ENCODE peak calls at places on chromosomes 6 and 20, in eight cellular contexts. One of them, this sample, is unnamed.

GRCh38 chr20:34581341-34582189 is 23.0 kb downstream of the MAP1LC3A start:
- DNase-seq in stomach: no peak
- DNase-seq in heart left ventricle: no peak
- DNase-seq in ovary: no peak
- DNase-seq in tibial nerve: no peak
- DNase-seq in esophagus squamous epithelium: no peak
- DNase-seq in esophagus muscularis mucosa: peak; percentile 85
- DNase-seq in IMR-90: peak; percentile 70
- DNase-seq in this sample: no peak

GRCh38 chr6:51098801-51099200 is 280.1 kb downstream of the TFAP2B start:
- DNase-seq in tibial nerve: no peak
- DNase-seq in esophagus squamous epithelium: no peak
- DNase-seq in ovary: no peak
- DNase-seq in heart left ventricle: no peak
- DNase-seq in IMR-90: no peak
- DNase-seq in esophagus muscularis mucosa: no peak
- DNase-seq in stomach: no peak
- DNase-seq in this sample: no peak

GRCh38 chr6:136566007-136566487 is 15.8 kb upstream of the MAP7 start:
- DNase-seq in IMR-90: no peak
- DNase-seq in ovary: no peak
- DNase-seq in stomach: peak; percentile 50
- DNase-seq in esophagus squamous epithelium: no peak
- DNase-seq in tibial nerve: no peak
- DNase-seq in heart left ventricle: no peak
- DNase-seq in esophagus muscularis mucosa: no peak
- DNase-seq in this sample: no peak

GRCh38 chr6:134020968-134021367 is 31.5 kb downstream of the SLC2A12 start:
- DNase-seq in tibial nerve: no peak
- DNase-seq in stomach: no peak
- DNase-seq in ovary: no peak
- DNase-seq in esophagus muscularis mucosa: no peak
- DNase-seq in esophagus squamous epithelium: no peak
- DNase-seq in heart left ventricle: no peak
- DNase-seq in IMR-90: no peak
- DNase-seq in this sample: no peak

GRCh38 chr20:63127700-63128364 is 88.1 kb downstream of the YTHDF1 start:
- DNase-seq in ovary: no peak
- DNase-seq in tibial nerve: no peak
- DNase-seq in heart left ventricle: no peak
- DNase-seq in esophagus squamous epithelium: no peak
- DNase-seq in esophagus muscularis mucosa: no peak
- DNase-seq in IMR-90: no peak
- DNase-seq in stomach: no peak
- DNase-seq in this sample: no peak

GRCh38 chr6:56637640-56638039 is 5.0 kb downstream of the DST start:
- DNase-seq in ovary: no peak
- DNase-seq in stomach: no peak
- DNase-seq in heart left ventricle: no peak
- DNase-seq in IMR-90: peak; percentile 80
- DNase-seq in esophagus squamous epithelium: no peak
- DNase-seq in tibial nerve: no peak
- DNase-seq in esophagus muscularis mucosa: no peak
- DNase-seq in this sample: no peak

GRCh38 chr20:47117325-47117724 is 222.7 kb downstream of the EYA2 start:
- DNase-seq in esophagus muscularis mucosa: no peak
- DNase-seq in heart left ventricle: no peak
- DNase-seq in tibial nerve: no peak
- DNase-seq in IMR-90: no peak
- DNase-seq in stomach: no peak
- DNase-seq in esophagus squamous epithelium: no peak
- DNase-seq in ovary: no peak
- DNase-seq in this sample: no peak

GRCh38 chr6:95087394-95088097 is 489.8 kb upstream of the MANEA start:
- DNase-seq in esophagus squamous epithelium: no peak
- DNase-seq in stomach: no peak
- DNase-seq in esophagus muscularis mucosa: no peak
- DNase-seq in tibial nerve: no peak
- DNase-seq in IMR-90: peak; percentile 94
- DNase-seq in ovary: no peak
- DNase-seq in heart left ventricle: no peak
- DNase-seq in this sample: no peak

GRCh38 chr6:135329851-135330803 is 149.0 kb downstream of the MYB start:
- DNase-seq in IMR-90: no peak
- DNase-seq in stomach: no peak
- DNase-seq in esophagus squamous epithelium: no peak
- DNase-seq in esophagus muscularis mucosa: no peak
- DNase-seq in ovary: no peak
- DNase-seq in heart left ventricle: no peak
- DNase-seq in tibial nerve: no peak
- DNase-seq in this sample: no peak

GRCh38 chr6:69233195-69233524 is 563.6 kb downstream of the LMBRD1 start:
- DNase-seq in tibial nerve: no peak
- DNase-seq in esophagus squamous epithelium: no peak
- DNase-seq in ovary: no peak
- DNase-seq in heart left ventricle: no peak
- DNase-seq in IMR-90: no peak
- DNase-seq in esophagus muscularis mucosa: no peak
- DNase-seq in stomach: no peak
- DNase-seq in this sample: no peak

GRCh38 chr20:63795178-63795830 is 35.8 kb downstream of the ZBTB46 start:
- DNase-seq in ovary: no peak
- DNase-seq in esophagus muscularis mucosa: no peak
- DNase-seq in stomach: no peak
- DNase-seq in tibial nerve: no peak
- DNase-seq in heart left ventricle: no peak
- DNase-seq in IMR-90: no peak
- DNase-seq in esophagus squamous epithelium: no peak
- DNase-seq in this sample: no peak

GRCh38 chr20:6767536-6768227 is at the start of gene BMP2:
- DNase-seq in esophagus muscularis mucosa: no peak
- DNase-seq in heart left ventricle: peak; percentile 60
- DNase-seq in tibial nerve: peak; percentile 20
- DNase-seq in esophagus squamous epithelium: no peak
- DNase-seq in ovary: peak; percentile 21
- DNase-seq in stomach: peak; percentile 70
- DNase-seq in IMR-90: peak; percentile 50
- DNase-seq in this sample: no peak
- TF ChIP-seq POLR2A in esophagus muscularis mucosa: no peak
- TF ChIP-seq POLR2A in heart left ventricle: no peak
- TF ChIP-seq POLR2A in tibial nerve: peak; percentile 61
- TF ChIP-seq POLR2A in esophagus squamous epithelium: peak; percentile 36
- TF ChIP-seq POLR2A in ovary: no peak
- TF ChIP-seq POLR2A in stomach: no peak
- TF ChIP-seq POLR2A in IMR-90: no peak
- TF ChIP-seq POLR2A in this sample: peak; percentile 32

GRCh38 chr6:85483861-85484260 is 34.0 kb downstream of the NT5E start:
- DNase-seq in stomach: no peak
- DNase-seq in esophagus muscularis mucosa: no peak
- DNase-seq in esophagus squamous epithelium: no peak
- DNase-seq in IMR-90: no peak
- DNase-seq in ovary: no peak
- DNase-seq in heart left ventricle: no peak
- DNase-seq in tibial nerve: no peak
- DNase-seq in this sample: no peak
- H3K4me1 ChIP-seq in stomach: no peaks in the 10 kb centered on the region
- H3K4me1 ChIP-seq in esophagus muscularis mucosa: peaks cover 7% of the 10 kb centered on the region
- H3K4me1 ChIP-seq in esophagus squamous epithelium: peaks cover 8% of the 10 kb centered on the region
- H3K4me1 ChIP-seq in IMR-90: peaks cover 3% of the 10 kb centered on the region
- H3K4me1 ChIP-seq in ovary: peaks cover 2% of the 10 kb centered on the region
- H3K4me1 ChIP-seq in heart left ventricle: peaks cover 5% of the 10 kb centered on the region
- H3K4me1 ChIP-seq in tibial nerve: peaks cover 8% of the 10 kb centered on the region
- H3K4me1 ChIP-seq in this sample: peaks cover 7% of the 10 kb centered on the region

GRCh38 chr20:48880936-48881657 is 40.4 kb upstream of the ARFGEF2 start:
- DNase-seq in heart left ventricle: no peak
- DNase-seq in esophagus squamous epithelium: no peak
- DNase-seq in ovary: no peak
- DNase-seq in IMR-90: no peak
- DNase-seq in esophagus muscularis mucosa: no peak
- DNase-seq in stomach: no peak
- DNase-seq in tibial nerve: no peak
- DNase-seq in this sample: no peak

GRCh38 chr20:48878849-48879248 is 42.7 kb upstream of the ARFGEF2 start:
- DNase-seq in ovary: no peak
- DNase-seq in esophagus squamous epithelium: no peak
- DNase-seq in IMR-90: no peak
- DNase-seq in esophagus muscularis mucosa: no peak
- DNase-seq in heart left ventricle: no peak
- DNase-seq in tibial nerve: no peak
- DNase-seq in stomach: no peak
- DNase-seq in this sample: no peak

GRCh38 chr20:48879609-48880008 is 41.9 kb upstream of the ARFGEF2 start:
- DNase-seq in esophagus squamous epithelium: no peak
- DNase-seq in esophagus muscularis mucosa: no peak
- DNase-seq in IMR-90: no peak
- DNase-seq in heart left ventricle: no peak
- DNase-seq in stomach: no peak
- DNase-seq in ovary: no peak
- DNase-seq in tibial nerve: no peak
- DNase-seq in this sample: no peak

GRCh38 chr20:48877299-48877698 is 44.2 kb upstream of the ARFGEF2 start:
- DNase-seq in ovary: no peak
- DNase-seq in esophagus squamous epithelium: no peak
- DNase-seq in heart left ventricle: no peak
- DNase-seq in tibial nerve: no peak
- DNase-seq in stomach: no peak
- DNase-seq in IMR-90: no peak
- DNase-seq in esophagus muscularis mucosa: no peak
- DNase-seq in this sample: no peak

DNA sequence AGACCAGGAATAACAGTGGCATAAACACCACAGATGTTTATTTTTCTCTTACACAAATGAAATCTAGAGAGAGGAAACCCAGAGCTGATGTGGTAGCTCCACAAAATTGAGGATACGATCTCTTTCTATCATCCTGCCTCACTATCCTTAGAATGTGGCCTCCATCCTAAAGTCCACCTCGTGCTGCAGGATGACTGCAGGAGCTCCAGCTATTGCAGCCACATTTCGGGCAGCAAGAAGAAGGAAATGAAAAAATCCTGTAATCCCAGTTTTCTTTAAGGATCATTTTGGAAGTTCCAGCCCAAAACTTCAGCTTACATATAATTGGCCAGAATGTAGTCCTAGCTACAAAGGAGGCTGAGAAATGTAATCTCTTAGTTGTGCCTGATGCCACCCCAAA is 41.2 kb upstream of the ARFGEF2 start:
- DNase-seq in esophagus squamous epithelium: no peak
- DNase-seq in stomach: no peak
- DNase-seq in IMR-90: no peak
- DNase-seq in tibial nerve: no peak
- DNase-seq in ovary: no peak
- DNase-seq in heart left ventricle: no peak
- DNase-seq in esophagus muscularis mucosa: no peak
- DNase-seq in this sample: no peak
- H3K27me3 ChIP-seq in esophagus squamous epithelium: no peaks in the 10 kb centered on the region
- H3K27me3 ChIP-seq in stomach: no peaks in the 10 kb centered on the region
- H3K27me3 ChIP-seq in IMR-90: peaks cover 6% of the 10 kb centered on the region
- H3K27me3 ChIP-seq in tibial nerve: no peaks in the 10 kb centered on the region
- H3K27me3 ChIP-seq in ovary: no peaks in the 10 kb centered on the region
- H3K27me3 ChIP-seq in heart left ventricle: no peaks in the 10 kb centered on the region
- H3K27me3 ChIP-seq in esophagus muscularis mucosa: no peaks in the 10 kb centered on the region
- H3K27me3 ChIP-seq in this sample: no peaks in the 10 kb centered on the region

DNA sequence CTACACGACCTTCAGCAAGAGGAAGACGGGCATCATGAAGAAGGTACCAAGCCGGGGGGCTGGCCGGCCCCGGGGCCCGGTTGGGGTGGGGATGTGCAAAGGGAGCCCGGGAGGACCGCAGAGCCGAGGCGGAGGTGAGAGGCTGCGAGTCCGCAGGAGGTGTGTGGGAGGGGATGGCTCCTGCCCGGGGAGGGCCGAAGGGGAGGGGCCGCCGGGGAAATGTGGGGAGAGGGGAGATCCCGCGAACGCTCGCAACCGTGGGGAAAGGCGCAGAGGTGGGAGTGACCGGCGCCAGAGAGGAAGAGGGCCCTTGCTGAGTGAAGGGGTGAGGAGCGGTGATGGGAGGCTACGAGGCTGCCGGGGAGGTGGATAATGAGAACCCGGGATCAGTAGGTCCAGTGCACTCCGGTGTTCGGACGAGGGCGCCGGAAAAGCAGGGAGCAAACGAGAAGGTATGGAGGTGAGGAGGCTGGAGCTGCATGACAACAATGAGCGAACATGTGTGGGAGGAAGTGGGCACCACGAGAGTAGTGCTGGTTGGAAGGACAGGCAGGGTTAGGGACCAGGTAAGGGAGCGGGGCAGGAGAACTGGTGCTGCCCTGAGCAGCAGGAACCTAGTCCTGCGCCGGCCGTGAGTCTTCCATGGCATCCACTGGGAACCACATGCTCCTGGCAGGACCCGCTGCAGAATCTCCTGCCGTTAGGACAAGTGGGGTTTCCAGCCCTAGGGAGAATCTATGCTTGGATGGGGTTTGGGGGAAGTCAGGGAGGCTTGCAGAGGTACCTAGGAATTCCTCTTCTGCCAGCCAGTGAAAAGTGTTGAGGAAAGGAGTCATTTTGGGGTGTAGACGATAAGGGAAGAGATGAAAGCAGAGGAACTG is 1.3 kb downstream of the SRF start:
- DNase-seq in esophagus squamous epithelium: no peak
- DNase-seq in stomach: peak; percentile 39
- DNase-seq in IMR-90: peak; percentile 27
- DNase-seq in esophagus muscularis mucosa: no peak
- DNase-seq in tibial nerve: peak; percentile 23
- DNase-seq in heart left ventricle: peak; percentile 51
- DNase-seq in ovary: peak; percentile 62
- DNase-seq in this sample: peak; percentile 63
- TF ChIP-seq POLR2A in esophagus squamous epithelium: no peak
- TF ChIP-seq POLR2A in stomach: no peak
- TF ChIP-seq POLR2A in IMR-90: peak; percentile 10
- TF ChIP-seq POLR2A in esophagus muscularis mucosa: no peak
- TF ChIP-seq POLR2A in tibial nerve: no peak
- TF ChIP-seq POLR2A in heart left ventricle: no peak
- TF ChIP-seq POLR2A in ovary: no peak
- TF ChIP-seq POLR2A in this sample: peak; percentile 32